ENCODE peak calls at places on chromosome 6, in nine cellular contexts. T is mucosa of descending colon, P is mammary epithelial cell, R is fibroblast of pulmonary artery, Y is lower leg skin, A is SK-N-SH, C is PC-3, Z is heart left ventricle, B is epithelial cell of proximal tubule. J is an unnamed sample.

GRCh38 chr6:139931746-139932145 is 557.3 kb upstream of the CITED2 start:
- DNase-seq in P (no peak), B (no peak), C (peak), Z (no peak), Y (no peak), A (no peak), T (no peak), R (no peak), J (no peak)

GRCh38 chr6:155224618-155225017 is 39.2 kb upstream of the CLDN20 start:
- DNase-seq in A (no peak), R (peak), C (no peak), B (no peak), T (no peak), Y (peak), P (peak), Z (no peak), J (no peak)

GRCh38 chr6:44105146-44105545 is 22.1 kb downstream of the MRPL14 start:
- DNase-seq in A (peak), Z (no peak), C (no peak), P (no peak), B (no peak), T (no peak), Y (no peak), R (peak), J (no peak)

GRCh38 chr6:147691436-147691835 is 182.9 kb downstream of the SAMD5 start:
- DNase-seq in Y (no peak), B (no peak), A (no peak), C (peak), Z (no peak), R (no peak), T (no peak), P (no peak), J (no peak)

GRCh38 chr6:100404051-100404450 is 60.7 kb downstream of the SIM1 start:
- DNase-seq in Y (no peak), T (no peak), Z (no peak), P (no peak), A (no peak), C (no peak), B (no peak), R (no peak), J (no peak)

GRCh38 chr6:78629154-78629721 is 238.1 kb upstream of the IRAK1BP1 start:
- DNase-seq in A (peak), P (no peak), B (no peak), R (peak), Z (no peak), T (peak), Y (no peak), C (no peak), J (no peak)

GRCh38 chr6:138622967-138623366 is 123.7 kb upstream of the NHSL1 start:
- DNase-seq in Y (no peak), A (no peak), Z (no peak), B (no peak), R (peak), C (no peak), P (peak), T (no peak), J (no peak)

GRCh38 chr6:7954477-7955200 is 44.1 kb upstream of the TXNDC5 start:
- DNase-seq in Z (no peak), Y (no peak), C (peak), T (no peak), P (no peak), A (no peak), R (peak), B (no peak), J (no peak)

GRCh38 chr6:110761371-110761770 is 53.9 kb downstream of the CDK19 start:
- DNase-seq in A (no peak), B (no peak), Z (no peak), Y (no peak), R (no peak), C (no peak), P (no peak), T (no peak), J (no peak)

GRCh38 chr6:141107562-141108160 is 1025.1 kb upstream of the GJE1 start:
- DNase-seq in P (peak), Y (no peak), A (no peak), C (peak), B (peak), Z (no peak), R (peak), T (no peak), J (no peak)

GRCh38 chr6:132132911-132133639 is 181.9 kb upstream of the CCN2 start:
- DNase-seq in C (peak), B (peak), Y (no peak), P (peak), T (no peak), R (peak), A (no peak), Z (no peak), J (peak)

GRCh38 chr6:95574811-95575210 is 2.5 kb upstream of the MANEA start:
- DNase-seq in T (no peak), C (peak), P (peak), R (peak), A (no peak), B (no peak), Y (no peak), Z (no peak), J (no peak)

GRCh38 chr6:44480097-44480539 is 92.6 kb downstream of the CDC5L start:
- DNase-seq in A (no peak), Y (no peak), P (no peak), C (no peak), Z (no peak), R (no peak), B (no peak), T (no peak), J (no peak)

GRCh38 chr6:11526156-11526505 is 11.4 kb upstream of the TMEM170B start:
- DNase-seq in Z (no peak), B (no peak), T (no peak), Y (no peak), P (no peak), C (no peak), A (no peak), R (no peak), J (no peak)

GRCh38 chr6:76861403-76861802 is 601.9 kb downstream of the HTR1B start:
- DNase-seq in C (peak), B (no peak), Y (no peak), A (peak), R (peak), Z (no peak), P (peak), T (no peak), J (no peak)

GRCh38 chr6:48471326-48471725 is 360.3 kb upstream of the PTCHD4 start:
- DNase-seq in Z (no peak), B (no peak), T (no peak), P (no peak), C (no peak), Y (no peak), R (no peak), A (no peak), J (no peak)

GRCh38 chr6:30690403-30691207 is at the start of gene NRM:
- DNase-seq in B (no peak), C (peak), T (peak), P (peak), Z (peak), R (peak), Y (peak), A (peak), J (no peak)

GRCh38 chr6:54617730-54618129 is 228.8 kb upstream of the FAM83B start:
- DNase-seq in R (peak), C (peak), A (no peak), B (peak), Z (no peak), Y (no peak), P (no peak), T (no peak), J (peak)

GRCh38 chr6:124683507-124683906 is 278.7 kb upstream of the RNF217 start:
- DNase-seq in Z (no peak), C (no peak), R (no peak), B (no peak), P (no peak), T (no peak), A (no peak), Y (no peak), J (no peak)

GRCh38 chr6:117989086-117989485 is 82.0 kb downstream of the SLC35F1 start:
- DNase-seq in T (no peak), C (no peak), P (no peak), Y (no peak), R (no peak), B (no peak), A (no peak), Z (no peak), J (no peak)

GRCh38 chr6:136889271-136890193 is 32.6 kb upstream of the SLC35D3 start:
- DNase-seq in C (peak), Y (no peak), P (no peak), A (no peak), T (no peak), Z (no peak), B (no peak), R (no peak), J (no peak)

GRCh38 chr6:156262014-156262413 is 515.2 kb upstream of the ARID1B start:
- DNase-seq in T (no peak), C (peak), B (no peak), R (no peak), P (no peak), A (peak), Z (no peak), Y (peak), J (no peak)

GRCh38 chr6:111668410-111668809 is 62.7 kb upstream of the TRAF3IP2 start:
- DNase-seq in Z (no peak), C (no peak), T (no peak), A (peak), P (no peak), R (no peak), Y (no peak), B (no peak), J (no peak)

GRCh38 chr6:34362176-34362575 is 30.3 kb downstream of the NUDT3 start:
- DNase-seq in C (no peak), Z (no peak), B (no peak), R (no peak), Y (no peak), T (no peak), A (no peak), P (no peak), J (no peak)

GRCh38 chr6:158766621-158767435 is 52.3 kb downstream of the EZR start:
- DNase-seq in Z (no peak), B (no peak), Y (no peak), R (no peak), T (no peak), P (no peak), C (no peak), A (no peak), J (no peak)

GRCh38 chr6:234706-235372 is 57.4 kb upstream of the DUSP22 start:
- DNase-seq in Y (no peak), T (no peak), R (no peak), C (no peak), A (no peak), Z (no peak), P (no peak), B (no peak), J (no peak)

GRCh38 chr6:27791182-27791939 is 120.8 kb downstream of the OR2B2 start:
- DNase-seq in Y (no peak), B (no peak), Z (peak), R (peak), C (peak), T (no peak), P (peak), A (peak), J (peak)

GRCh38 chr6:27797960-27798359 is 114.2 kb downstream of the OR2B2 start:
- DNase-seq in P (no peak), R (no peak), T (no peak), B (no peak), Y (no peak), C (no peak), Z (no peak), A (no peak), J (no peak)

DNA sequence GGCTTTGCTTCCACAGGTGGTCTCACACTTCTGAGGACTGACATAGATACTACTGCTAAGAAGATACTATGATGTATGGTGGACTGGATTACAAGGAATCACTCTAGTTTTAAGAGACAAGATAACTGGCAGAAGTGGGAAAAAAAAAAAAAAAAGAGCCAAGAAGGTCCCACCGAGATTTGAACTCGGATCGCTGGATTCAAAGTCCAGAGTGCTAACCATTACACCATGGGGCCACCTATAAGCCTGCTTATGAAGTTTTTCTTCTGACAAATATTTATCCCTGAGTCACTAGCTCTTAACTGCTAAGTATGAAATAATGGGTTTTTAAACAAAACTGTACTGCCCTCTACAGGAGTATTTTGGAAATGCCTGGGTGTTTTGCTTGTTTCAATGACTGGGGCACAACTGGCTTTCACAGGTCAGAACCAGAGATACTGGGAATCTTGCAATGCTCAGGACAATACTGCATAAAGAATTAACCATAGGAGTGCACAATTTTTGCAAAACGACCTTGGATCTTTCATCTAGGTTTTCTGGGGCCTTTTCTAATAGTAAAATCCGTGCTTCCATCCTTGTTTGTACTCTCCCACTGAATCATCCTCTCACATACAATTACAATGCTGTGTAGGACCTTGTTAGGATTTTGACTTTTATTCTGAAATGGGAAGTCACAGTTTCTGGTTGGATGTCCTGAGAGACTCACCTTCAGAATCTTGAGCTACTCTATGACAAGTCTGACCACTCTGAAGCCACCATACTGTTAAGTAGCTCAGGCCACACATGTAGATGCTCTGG is 116.3 kb downstream of the OR2B2 start:
- DNase-seq in C (peak), R (peak), P (peak), Y (no peak), T (no peak), Z (peak), B (no peak), A (peak), J (peak)
- TF ChIP-seq CTCF in C (peak), R (peak), P (peak), Y (no peak), T (peak), Z (peak), B (peak), A (peak), J (peak)

DNA sequence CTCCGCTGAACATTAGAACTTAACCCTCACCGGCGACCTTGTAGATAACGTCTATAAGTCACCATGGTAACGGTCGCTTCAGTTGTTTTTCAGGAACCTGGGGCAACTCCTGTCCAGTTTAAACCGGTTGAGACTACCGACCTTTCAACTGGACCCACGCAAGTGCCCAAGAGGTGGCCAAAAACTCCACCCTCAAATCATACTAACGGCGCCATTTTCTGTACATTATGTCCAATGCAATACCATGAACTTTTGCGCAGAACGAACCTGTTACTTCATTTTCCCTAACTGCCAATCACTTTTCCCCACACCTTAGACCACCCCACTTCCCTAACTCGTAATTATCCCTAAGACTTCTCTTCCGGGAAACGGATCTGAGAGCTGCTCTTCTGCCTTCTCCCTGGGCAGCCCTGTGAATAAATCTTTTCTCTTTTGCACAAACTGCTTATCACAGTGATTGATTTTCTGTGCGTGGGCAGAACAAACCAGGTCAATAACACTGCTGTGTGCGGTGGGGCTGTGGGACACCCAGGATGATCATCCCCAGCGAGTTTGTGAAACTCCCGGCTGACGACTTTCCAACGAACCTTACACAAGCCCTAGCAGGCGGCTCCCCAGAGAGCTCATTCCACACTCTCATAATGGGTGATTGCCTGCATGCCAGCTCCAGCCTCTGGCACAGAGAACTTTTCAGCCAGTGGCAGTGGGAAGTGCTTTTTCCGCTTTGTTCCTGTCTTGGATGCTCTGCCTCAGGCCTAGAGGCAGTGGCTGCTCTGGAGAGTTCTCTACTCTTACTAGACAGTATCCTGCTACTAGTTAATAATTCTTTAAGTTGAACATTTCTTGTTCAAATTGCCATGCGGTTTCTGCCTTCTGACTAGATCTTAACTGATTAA is 28.6 kb downstream of the GPX5 start:
- DNase-seq in Z (no peak), B (peak), T (no peak), Y (no peak), R (peak), P (no peak), A (no peak), C (no peak), J (no peak)
- H3K4me3 ChIP-seq in Z (no peak), B (peak), T (no peak), Y (no peak), R (no peak), P (peak), A (no peak), C (no peak), J (no peak)

GRCh38 chr6:36028088-36028886 is 679 bp downstream of the MAPK14 start:
- DNase-seq in T (peak), P (peak), A (peak), C (peak), R (no peak), Y (peak), B (no peak), Z (peak), J (no peak)
- TF ChIP-seq CTCF in T (no peak), P (no peak), A (no peak), C (no peak), R (no peak), Y (no peak), B (no peak), Z (no peak), J (no peak)

DNA sequence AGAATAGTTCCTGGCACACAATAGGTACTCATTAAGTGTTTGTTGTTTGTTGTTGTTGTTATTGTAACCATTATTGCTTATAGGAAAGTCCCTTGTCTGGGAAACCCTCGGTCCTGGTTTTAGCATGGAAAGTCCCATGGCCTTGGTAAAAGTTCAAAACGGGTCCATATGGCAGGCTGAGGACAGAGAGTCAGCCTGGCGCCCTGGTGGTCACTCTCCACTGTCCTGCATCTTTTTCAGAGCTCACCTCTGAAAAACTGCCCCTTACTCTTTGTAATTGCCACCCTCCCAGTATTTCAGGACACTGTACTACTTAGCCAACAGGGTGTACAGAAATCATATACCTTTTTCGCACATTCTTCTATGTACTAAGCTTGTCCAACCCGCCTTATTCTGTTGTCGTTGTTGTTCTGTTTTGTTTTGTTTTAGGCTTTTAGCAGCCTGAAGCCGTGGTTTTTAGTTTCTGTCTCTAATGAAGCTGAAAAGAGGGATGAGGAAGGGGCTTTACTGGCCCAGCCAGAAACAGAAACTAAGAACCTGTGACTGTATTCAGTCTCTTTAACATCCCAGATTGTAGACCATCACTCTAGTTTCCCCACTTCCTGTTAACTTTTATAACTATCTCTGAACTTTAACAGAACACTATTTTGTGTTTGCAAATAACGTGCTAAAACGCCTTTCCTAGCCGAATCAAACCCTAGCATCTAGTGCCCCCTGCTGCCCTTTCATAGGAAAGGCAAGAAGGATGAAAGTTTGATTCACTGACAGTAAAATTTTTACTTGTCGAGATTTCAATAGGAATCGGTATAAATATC is 7.6 kb upstream of the TMEM14A start:
- DNase-seq in T (no peak), A (peak), R (peak), P (peak), Z (peak), Y (no peak), B (peak), C (peak), J (peak)
- H3K4me3 ChIP-seq in T (no peak), A (peak), R (peak), P (peak), Z (peak), Y (no peak), B (peak), C (peak), J (peak)

DNA sequence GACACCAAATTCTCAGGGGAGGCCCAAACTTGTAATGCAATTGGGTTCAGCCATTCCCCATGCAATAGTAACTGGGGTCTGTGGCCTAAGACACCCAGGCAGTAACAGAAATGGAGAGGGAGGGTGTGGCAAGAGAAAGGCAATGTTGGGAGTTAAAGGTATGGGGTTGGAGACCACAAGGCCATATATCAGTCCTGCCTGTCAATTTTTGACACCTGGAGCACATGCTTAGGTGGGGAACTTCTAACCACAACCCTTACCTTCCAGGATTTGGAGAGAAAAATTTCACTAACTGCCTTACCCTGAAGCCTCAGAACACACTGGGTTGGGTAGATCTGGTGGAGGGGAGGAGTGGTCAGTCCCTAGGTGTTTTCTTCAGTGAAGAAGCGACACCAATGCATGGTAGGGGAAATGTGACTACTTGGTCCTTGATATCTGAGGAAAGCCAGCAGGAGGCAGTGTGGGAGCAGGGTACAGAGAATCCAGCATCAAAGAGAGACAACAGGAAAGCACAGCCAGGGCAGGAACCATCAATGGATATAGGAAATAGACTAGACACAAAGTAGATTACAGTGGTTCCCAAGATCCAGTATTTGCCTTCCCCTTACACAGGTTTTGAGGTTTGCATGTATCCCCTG is 6.8 kb upstream of the USP49 start:
- DNase-seq in T (no peak), C (peak), P (no peak), Z (no peak), B (no peak), Y (no peak), A (no peak), R (peak), J (no peak)
- TF ChIP-seq CTCF in T (no peak), C (peak), P (peak), Z (no peak), B (peak), Y (no peak), A (peak), R (peak), J (peak)